ENCODE peak calls at places on chromosomes 6 and 20, in six cellular contexts. D, W, S, L, I and C are unnamed samples.

GRCh38 chr6:80454197-80454596 is 347.7 kb downstream of the BCKDHB start:
- DNase-seq in D (no peak), S (no peak), I (no peak), L (no peak), W (no peak), C (no peak)

GRCh38 chr20:2798814-2799213 is 1.6 kb downstream of the CPXM1 start:
- DNase-seq in L (no peak), D (no peak), S (no peak), I (no peak), W (no peak), C (no peak)

GRCh38 chr6:17233531-17233930 is 47.6 kb upstream of the RBM24 start:
- DNase-seq in L (no peak), S (no peak), I (no peak), D (no peak), W (no peak), C (no peak)

GRCh38 chr6:32047084-32047478 is 8.9 kb downstream of the CYP21A2 start:
- DNase-seq in S (no peak), D (peak; percentile 79), I (peak; percentile 35), L (no peak), W (no peak), C (no peak)

GRCh38 chr20:63704749-63705117 is 3.0 kb downstream of the ARFRP1 start:
- DNase-seq in W (no peak), L (no peak), S (no peak), D (peak; percentile 49), I (no peak), C (no peak)

GRCh38 chr6:118171852-118172251 is 264.8 kb downstream of the SLC35F1 start:
- DNase-seq in W (no peak), D (no peak), I (no peak), S (no peak), L (no peak), C (no peak)

GRCh38 chr6:125953502-125953875 is 3.1 kb upstream of the HINT3 start:
- DNase-seq in S (no peak), D (no peak), L (no peak), W (peak; percentile 56), I (no peak), C (peak; percentile 37)

GRCh38 chr6:162058281-162058875 is 669.2 kb downstream of the PRKN start:
- DNase-seq in D (no peak), S (no peak), L (no peak), W (peak; percentile 28), I (no peak), C (no peak)

GRCh38 chr6:31541059-31541657 is 645 bp downstream of the DDX39B start:
- DNase-seq in L (peak; percentile 56), D (peak; percentile 61), W (peak; percentile 73), I (peak; percentile 62), S (peak; percentile 72), C (no peak)

DNA sequence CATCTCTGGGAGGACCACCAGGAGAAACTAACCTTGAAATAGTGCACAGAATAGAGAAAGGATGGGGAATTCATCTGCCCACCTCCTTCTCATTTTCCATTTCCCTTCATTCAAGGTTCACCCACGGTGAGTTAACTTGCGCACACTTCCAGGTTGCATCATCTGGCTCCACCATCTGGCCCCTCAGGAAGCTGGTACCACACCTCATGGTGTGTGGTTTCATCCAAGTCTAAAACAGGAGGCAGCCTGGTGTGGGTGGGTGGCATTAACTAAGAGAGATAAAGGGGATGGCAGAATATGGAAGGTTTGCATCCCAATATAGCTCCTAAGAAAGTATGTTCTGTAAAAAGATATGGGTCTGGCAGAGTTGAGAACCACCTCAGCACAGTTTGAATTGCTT is 3.8 kb downstream of the ZNF334 start:
- DNase-seq in S (no peak), W (no peak), I (no peak), L (no peak), D (no peak), C (no peak)
- H3K9me3 ChIP-seq in S (no peaks in the 10 kb centered on the region), W (no peaks in the 10 kb centered on the region), I (no peaks in the 10 kb centered on the region), L (peaks cover 3% of the 10 kb centered on the region), D (no peaks in the 10 kb centered on the region), C (no peaks in the 10 kb centered on the region)

DNA sequence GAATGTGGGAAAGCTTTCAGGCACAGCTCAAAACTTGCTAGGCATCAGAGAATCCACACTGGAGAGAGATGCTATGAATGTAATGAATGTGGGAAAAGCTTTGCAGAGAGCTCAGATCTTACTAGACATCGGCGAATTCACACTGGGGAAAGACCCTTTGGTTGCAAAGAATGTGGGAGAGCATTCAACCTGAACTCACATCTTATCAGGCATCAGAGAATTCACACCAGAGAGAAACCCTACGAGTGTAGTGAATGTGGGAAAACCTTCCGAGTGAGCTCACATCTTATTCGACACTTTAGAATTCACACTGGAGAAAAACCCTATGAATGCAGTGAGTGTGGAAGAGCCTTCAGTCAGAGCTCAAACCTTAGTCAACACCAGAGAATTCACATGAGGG is 8.7 kb downstream of the ZNF165 start:
- DNase-seq in D (no peak), W (no peak), S (no peak), I (no peak), L (no peak), C (no peak)
- H3K9me3 ChIP-seq in D (no peaks in the 10 kb centered on the region), W (no peaks in the 10 kb centered on the region), S (no peaks in the 10 kb centered on the region), I (no peaks in the 10 kb centered on the region), L (peaks cover 12% of the 10 kb centered on the region), C (peaks cover 6% of the 10 kb centered on the region)

GRCh38 chr6:169920359-169921020 is 169.1 kb downstream of the ERMARD start:
- DNase-seq in I (no peak), D (no peak), W (no peak), L (no peak), S (no peak), C (no peak)
- H3K9me3 ChIP-seq in I (no peaks in the 10 kb centered on the region), D (no peaks in the 10 kb centered on the region), W (no peaks in the 10 kb centered on the region), L (no peaks in the 10 kb centered on the region), S (no peaks in the 10 kb centered on the region), C (no peaks in the 10 kb centered on the region)

GRCh38 chr6:167576798-167577528 is 249.7 kb upstream of the AFDN start:
- DNase-seq in S (peak; percentile 8), W (peak; percentile 10), I (peak; percentile 58), D (no peak), L (no peak), C (no peak)
- H3K9me3 ChIP-seq in S (no peaks in the 10 kb centered on the region), W (no peaks in the 10 kb centered on the region), I (no peaks in the 10 kb centered on the region), D (no peaks in the 10 kb centered on the region), L (no peaks in the 10 kb centered on the region), C (no peaks in the 10 kb centered on the region)

GRCh38 chr20:31474097-31474436 is 860 bp downstream of the DEFB124 start:
- DNase-seq in D (no peak), W (no peak), L (no peak), S (no peak), I (no peak), C (no peak)

GRCh38 chr20:31476313-31476623 is 1.2 kb downstream of the REM1 start:
- DNase-seq in S (no peak), D (no peak), L (no peak), I (no peak), W (no peak), C (no peak)

GRCh38 chr20:31473331-31474096 is 1.4 kb downstream of the DEFB124 start:
- DNase-seq in D (no peak), W (no peak), S (no peak), I (no peak), L (no peak), C (no peak)

GRCh38 chr20:31475472-31476312 is 604 bp downstream of the REM1 start:
- DNase-seq in S (no peak), D (no peak), L (no peak), I (no peak), W (no peak), C (peak; percentile 73)

GRCh38 chr20:31475032-31475431 is at the start of the genes DEFB124 and REM1:
- DNase-seq in W (peak; percentile 40), D (peak; percentile 59), S (no peak), L (no peak), I (peak; percentile 28), C (peak; percentile 89)
- H3K9me3 ChIP-seq in W (no peaks in the 10 kb centered on the region), D (no peaks in the 10 kb centered on the region), S (no peaks in the 10 kb centered on the region), L (no peaks in the 10 kb centered on the region), I (no peaks in the 10 kb centered on the region), C (no peaks in the 10 kb centered on the region)

GRCh38 chr6:164379786-164380185 is 929.6 kb downstream of the C6orf118 start:
- DNase-seq in W (no peak), S (no peak), I (no peak), D (no peak), L (no peak), C (no peak)
- H3K9me3 ChIP-seq in W (no peaks in the 10 kb centered on the region), S (no peaks in the 10 kb centered on the region), I (no peaks in the 10 kb centered on the region), D (peaks cover 14% of the 10 kb centered on the region), L (no peaks in the 10 kb centered on the region), C (no peaks in the 10 kb centered on the region)

GRCh38 chr6:21780601-21781000 is 187.1 kb downstream of the SOX4 start:
- DNase-seq in I (no peak), D (no peak), W (no peak), L (no peak), S (no peak), C (no peak)
- H3K9me3 ChIP-seq in I (no peaks in the 10 kb centered on the region), D (no peaks in the 10 kb centered on the region), W (no peaks in the 10 kb centered on the region), L (no peaks in the 10 kb centered on the region), S (no peaks in the 10 kb centered on the region), C (no peaks in the 10 kb centered on the region)